ENCODE peak calls at places on chromosome X, in eight cellular contexts. Z is osteoblast, R is GM06990, U is GM12864, C is AG09309, H is heart left ventricle, S is GM13977, X is body of pancreas. V is an unnamed sample.

GRCh38 chrX:13387656-13388421 is 68.0 kb upstream of the ATXN3L start:
- DNase-seq in Z (no peak), R (peak; percentile 16), U (peak; percentile 15), C (no peak), H (no peak), S (no peak), X (no peak), V (no peak)

GRCh38 chrX:97984641-97985040 is 1100.9 kb downstream of the RPA4 start:
- DNase-seq in Z (no peak), R (no peak), U (no peak), C (no peak), H (no peak), S (no peak), X (no peak), V (no peak)

GRCh38 chrX:52353838-52354237 is 15.0 kb upstream of the XAGE2 start:
- DNase-seq in Z (no peak), R (no peak), U (no peak), C (no peak), H (no peak), S (no peak), X (no peak), V (no peak)

GRCh38 chrX:53263597-53264094 is 17.7 kb downstream of the IQSEC2 start:
- DNase-seq in Z (peak; percentile 93), R (no peak), U (no peak), C (no peak), H (no peak), S (no peak), X (no peak), V (no peak)

GRCh38 chrX:42386681-42387080 is 391.3 kb downstream of the PPP1R2C start:
- DNase-seq in Z (no peak), R (no peak), U (no peak), C (no peak), H (no peak), S (no peak), X (no peak), V (no peak)

GRCh38 chrX:13215729-13216128 is 104.1 kb downstream of the ATXN3L start:
- DNase-seq in Z (no peak), R (no peak), U (no peak), C (no peak), H (no peak), S (no peak), X (no peak), V (no peak)

GRCh38 chrX:134423606-134424005 is 36.4 kb upstream of the HPRT1 start:
- DNase-seq in Z (peak; percentile 13), R (no peak), U (no peak), C (peak; percentile 3), H (no peak), S (no peak), X (no peak), V (no peak)

GRCh38 chrX:39261446-39262147 is 460.3 kb downstream of the MID1IP1 start:
- DNase-seq in Z (no peak), R (no peak), U (no peak), C (no peak), H (no peak), S (peak; percentile 12), X (no peak), V (peak; percentile 22)

GRCh38 chrX:143002206-143002605 is 23.5 kb upstream of the SPANXN4 start:
- DNase-seq in Z (no peak), R (no peak), U (no peak), C (no peak), H (no peak), S (no peak), X (no peak), V (no peak)

GRCh38 chrX:54794795-54795194 is 3.3 kb downstream of the ITIH6 start:
- DNase-seq in Z (no peak), R (no peak), U (no peak), C (no peak), H (no peak), S (no peak), X (no peak), V (no peak)

GRCh38 chrX:22338740-22339139 is 66.0 kb downstream of the CBLL2 start:
- DNase-seq in Z (peak; percentile 6), R (no peak), U (no peak), C (no peak), H (no peak), S (no peak), X (no peak), V (no peak)

GRCh38 chrX:41265615-41266014 is 68.3 kb upstream of the DDX3X start:
- DNase-seq in Z (peak; percentile 81), R (no peak), U (peak; percentile 25), C (peak; percentile 51), H (no peak), S (no peak), X (no peak), V (no peak)

GRCh38 chrX:13690836-13691235 is 1.9 kb downstream of the RAB9A start:
- DNase-seq in Z (no peak), R (no peak), U (no peak), C (no peak), H (no peak), S (no peak), X (no peak), V (no peak)

GRCh38 chrX:40496728-40497127 is 84.0 kb upstream of the ATP6AP2 start:
- DNase-seq in Z (peak; percentile 66), R (no peak), U (no peak), C (peak; percentile 2), H (no peak), S (no peak), X (peak; percentile 26), V (no peak)

GRCh38 chrX:46758956-46759644 is at the start of gene SLC9A7:
- DNase-seq in Z (peak; percentile 87), R (peak; percentile 88), U (no peak), C (no peak), H (peak; percentile 69), S (peak; percentile 78), X (peak; percentile 74), V (peak; percentile 83)

GRCh38 chrX:121649414-121649813 is 602.0 kb downstream of the GLUD2 start:
- DNase-seq in Z (no peak), R (no peak), U (no peak), C (no peak), H (no peak), S (peak; percentile 5), X (no peak), V (peak; percentile 0)

DNA sequence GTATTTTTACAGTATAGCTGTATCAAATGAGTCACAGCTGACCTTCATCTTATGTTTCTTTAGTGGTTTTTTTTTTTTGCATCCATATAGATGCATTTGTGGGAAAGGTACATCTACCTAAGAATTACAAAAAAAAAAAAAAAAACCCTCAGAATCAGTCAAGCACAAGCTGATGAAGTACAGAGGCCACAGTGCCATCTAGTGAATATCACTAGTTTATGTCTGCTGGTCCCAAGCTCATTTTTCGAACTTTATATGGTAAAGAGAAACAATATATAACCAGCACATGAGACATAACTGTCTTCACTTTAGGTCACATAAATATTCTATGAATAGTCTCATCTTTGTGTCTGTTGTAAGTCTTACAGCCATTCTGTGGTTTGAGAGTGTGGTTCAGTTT is 220.1 kb downstream of the DLG3 start:
- DNase-seq in Z (peak; percentile 26), R (no peak), U (peak; percentile 0), C (no peak), H (no peak), S (peak; percentile 25), X (peak; percentile 9), V (peak; percentile 6)
- TF ChIP-seq CTCF in Z (peak; percentile 45), R (peak; percentile 33), U (peak; percentile 22), C (peak; percentile 45), H (no peak), S (peak; percentile 42), X (peak; percentile 50), V (no peak)

DNA sequence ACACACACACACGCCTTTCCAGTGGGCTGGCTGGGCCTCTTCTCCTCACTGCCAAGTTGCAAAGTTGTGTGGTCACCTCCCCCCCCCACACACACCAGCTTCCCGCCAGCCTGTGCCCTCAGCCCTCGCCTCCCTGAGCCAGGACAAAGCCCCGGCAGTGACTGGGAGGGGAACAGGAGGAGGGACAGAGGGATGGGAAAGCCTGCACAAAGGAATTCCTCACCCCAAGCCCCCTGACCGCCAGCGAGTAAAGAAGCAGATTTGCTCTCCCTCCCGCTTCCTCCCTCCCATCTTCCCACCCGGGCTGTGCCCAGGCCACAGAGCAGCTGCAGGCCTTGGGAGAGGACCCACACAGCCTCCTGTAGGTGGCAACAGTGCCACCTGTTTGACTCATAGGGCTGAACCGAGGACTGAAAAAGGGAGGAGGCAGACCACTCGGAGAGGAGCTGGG is at the start of gene GDPD2:
- DNase-seq in Z (no peak), R (no peak), U (no peak), C (no peak), H (no peak), S (no peak), X (peak; percentile 58), V (no peak)
- TF ChIP-seq CTCF in Z (no peak), R (no peak), U (no peak), C (peak; percentile 25), H (no peak), S (no peak), X (peak; percentile 45), V (no peak)

DNA sequence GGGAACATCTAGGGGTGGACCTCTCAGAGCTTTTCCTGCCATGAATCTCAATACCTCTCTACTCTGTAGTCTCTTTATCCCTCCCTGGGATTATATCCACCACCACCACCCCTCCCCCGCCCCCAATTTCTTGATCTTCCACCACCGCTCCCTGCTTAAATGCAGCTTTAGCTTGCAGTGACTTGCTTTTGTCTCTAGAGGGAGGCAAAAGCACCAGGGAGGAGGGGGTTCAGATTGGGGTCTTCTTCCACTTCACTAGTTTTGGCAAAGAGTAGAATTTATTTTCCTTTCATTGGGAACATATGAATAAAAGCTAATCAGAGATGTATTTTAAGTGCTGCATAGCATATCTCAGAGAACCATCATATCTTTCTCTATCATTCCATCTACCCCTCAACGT is 5.5 kb downstream of the ARHGAP36 start:
- DNase-seq in Z (no peak), R (no peak), U (no peak), C (no peak), H (no peak), S (no peak), X (no peak), V (no peak)
- TF ChIP-seq CTCF in Z (no peak), R (peak; percentile 32), U (peak; percentile 26), C (no peak), H (no peak), S (peak; percentile 25), X (no peak), V (no peak)

GRCh38 chrX:132953358-132953757 is 5.1 kb downstream of the HS6ST2 start:
- DNase-seq in Z (no peak), R (no peak), U (no peak), C (no peak), H (no peak), S (no peak), X (no peak), V (no peak)

GRCh38 chrX:132954323-132954722 is 4.1 kb downstream of the HS6ST2 start:
- DNase-seq in Z (no peak), R (no peak), U (no peak), C (no peak), H (no peak), S (no peak), X (no peak), V (no peak)

DNA sequence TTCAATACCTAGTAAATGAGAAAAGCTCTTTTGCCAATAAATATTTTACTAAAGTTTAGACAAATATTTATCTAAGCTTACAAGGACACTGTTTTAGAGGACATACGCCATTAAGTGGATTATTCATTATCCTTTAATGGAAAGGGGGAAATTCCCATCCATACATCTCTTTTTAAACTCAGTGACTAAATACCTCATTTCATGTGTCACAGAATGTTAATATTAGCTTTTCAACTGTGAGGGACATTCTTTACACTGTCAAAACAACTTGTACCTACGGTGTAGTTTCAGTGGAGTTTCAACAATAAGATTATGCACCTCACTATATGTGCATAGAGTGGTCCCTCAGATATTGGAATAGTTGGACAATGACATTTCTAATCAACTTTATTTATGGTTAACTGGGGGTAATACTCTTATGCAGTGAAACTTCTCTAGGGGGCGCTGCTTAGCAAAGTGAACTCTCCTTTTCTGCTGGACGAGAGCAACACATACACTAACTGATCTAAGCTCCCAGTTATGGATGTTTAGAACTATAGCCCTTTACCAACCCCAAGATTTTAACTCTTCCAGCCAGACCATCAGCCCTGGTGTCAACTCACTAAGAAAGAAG is 9.7 kb downstream of the HS6ST2 start:
- DNase-seq in Z (no peak), R (no peak), U (no peak), C (no peak), H (no peak), S (no peak), X (no peak), V (no peak)
- TF ChIP-seq CTCF in Z (no peak), R (peak; percentile 11), U (peak; percentile 22), C (peak; percentile 15), H (no peak), S (no peak), X (no peak), V (no peak)

V was measured in GM20000.